ENCODE peak calls at places on chromosomes 1 and 21, in six cellular contexts. M is cardiac muscle cell, Y is heart right ventricle, O is fibroblast of lung, T is PC-3, H is ovary. A is an unnamed sample.

GRCh38 chr1:22832414-22832786 is 121.8 kb downstream of the EPHB2 start:
- DNase-seq in Y (no peak), H (no peak), M (no peak), O (peak), T (no peak), A (no peak)

GRCh38 chr1:55081188-55081904 is 42.0 kb downstream of the PCSK9 start:
- DNase-seq in M (no peak), Y (no peak), T (peak), H (no peak), O (peak), A (no peak)

GRCh38 chr1:211420845-211421454 is 71.0 kb downstream of the RD3 start:
- DNase-seq in Y (no peak), M (no peak), O (peak), H (no peak), T (no peak), A (no peak)

GRCh38 chr1:109274533-109275476 is 8.1 kb downstream of the PSRC1 start:
- DNase-seq in H (no peak), Y (no peak), O (peak), M (no peak), T (peak), A (no peak)

GRCh38 chr1:158371188-158371953 is 17.7 kb downstream of the CD1E start:
- DNase-seq in M (no peak), O (no peak), H (no peak), Y (no peak), T (no peak), A (no peak)

GRCh38 chr1:113391643-113392271 is 1.4 kb downstream of the MAGI3 start:
- DNase-seq in H (no peak), T (peak), Y (no peak), M (peak), O (no peak), A (peak)

GRCh38 chr1:167551359-167551758 is 2.2 kb downstream of the CREG1 start:
- DNase-seq in Y (no peak), T (no peak), H (no peak), O (no peak), M (no peak), A (no peak)

GRCh38 chr1:177812144-177812543 is 157.7 kb downstream of the SEC16B start:
- DNase-seq in O (no peak), M (no peak), H (no peak), T (no peak), Y (no peak), A (no peak)

GRCh38 chr1:115641762-115642167 is at the start of gene VANGL1:
- DNase-seq in H (peak), O (peak), Y (peak), T (peak), M (peak), A (no peak)

GRCh38 chr21:29297483-29298347 is 1.0 kb upstream of the BACH1 start:
- DNase-seq in O (no peak), H (peak), M (no peak), Y (no peak), T (no peak), A (peak)

GRCh38 chr1:145845514-145846161 is at the start of gene NUDT17:
- DNase-seq in M (peak), O (peak), T (peak), H (peak), Y (peak), A (peak)

GRCh38 chr1:33182452-33182851 is 609 bp upstream of the TRIM62 start:
- DNase-seq in T (no peak), H (peak), Y (peak), M (peak), O (peak), A (no peak)

GRCh38 chr1:61011514-61012263 is 70.7 kb upstream of the NFIA start:
- DNase-seq in T (no peak), Y (no peak), H (no peak), O (no peak), M (no peak), A (no peak)

DNA sequence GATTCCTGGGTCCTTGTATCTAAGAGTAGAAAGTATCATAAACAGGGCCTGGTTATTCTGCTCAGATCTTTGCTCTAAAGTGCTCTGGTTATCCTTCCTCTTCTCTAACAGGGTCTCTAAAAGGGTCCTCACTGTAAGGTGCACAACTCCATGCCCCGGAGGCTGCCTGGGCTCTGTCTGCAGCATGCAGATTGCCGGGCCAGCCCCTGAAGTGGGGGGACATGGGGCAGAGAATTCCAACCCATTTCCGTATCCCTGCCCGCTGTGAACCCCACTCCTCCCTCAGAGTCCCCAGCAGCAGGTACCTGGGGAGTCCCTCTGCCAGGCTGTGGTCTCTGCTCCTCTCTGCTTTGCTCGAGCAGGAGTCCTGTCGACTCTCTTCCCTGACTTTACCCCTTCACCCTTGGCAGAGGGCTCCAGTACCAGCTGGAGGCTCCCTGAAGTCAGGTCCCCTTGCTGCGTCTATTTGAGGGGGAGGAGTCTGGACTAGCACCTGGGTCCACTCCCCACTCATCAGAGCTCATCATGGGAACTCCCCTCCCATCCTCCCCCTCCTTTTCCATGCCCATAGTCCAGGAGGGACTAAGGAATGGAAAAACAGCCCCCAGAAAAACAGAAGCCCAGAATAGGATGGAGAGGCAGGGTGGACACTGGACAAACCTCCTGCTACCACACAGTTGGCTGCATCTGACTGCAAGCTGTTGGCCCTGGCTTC is 12.1 kb downstream of the BLACAT1 start:
- DNase-seq in H (peak), O (no peak), Y (no peak), M (no peak), T (no peak), A (no peak)
- H3K27ac ChIP-seq in H (no peak), O (no peak), Y (no peak), M (no peak), T (no peak), A (no peak)

GRCh38 chr1:40985875-40986274 is 6.4 kb downstream of the CTPS1 start:
- DNase-seq in O (no peak), H (no peak), M (no peak), T (no peak), Y (no peak), A (no peak)

GRCh38 chr1:40984066-40984465 is 4.6 kb downstream of the CTPS1 start:
- DNase-seq in T (peak), H (no peak), Y (no peak), O (peak), M (no peak), A (no peak)

GRCh38 chr1:40982721-40983120 is 3.2 kb downstream of the CTPS1 start:
- DNase-seq in M (no peak), H (no peak), Y (no peak), O (peak), T (no peak), A (no peak)

GRCh38 chr1:40983286-40983685 is 3.8 kb downstream of the CTPS1 start:
- DNase-seq in Y (no peak), O (no peak), T (no peak), M (no peak), H (no peak), A (no peak)

GRCh38 chr1:40984531-40984930 is 5.0 kb downstream of the CTPS1 start:
- DNase-seq in Y (no peak), T (no peak), M (no peak), O (no peak), H (no peak), A (no peak)
- H3K27ac ChIP-seq in Y (no peak), T (no peak), M (no peak), O (no peak), H (no peak), A (no peak)

GRCh38 chr1:150967936-150968335 is 6.7 kb downstream of the CERS2 start:
- DNase-seq in T (no peak), M (no peak), Y (no peak), O (no peak), H (no peak), A (no peak)
- H3K27ac ChIP-seq in T (no peak), M (no peak), Y (no peak), O (no peak), H (no peak), A (peak)

GRCh38 chr1:91476538-91477217 is 24.0 kb upstream of the CDC7 start:
- DNase-seq in Y (peak), O (no peak), T (no peak), H (no peak), M (no peak), A (no peak)
- H3K27ac ChIP-seq in Y (peak), O (no peak), T (no peak), H (no peak), M (no peak), A (no peak)

GRCh38 chr1:224433041-224433670 is 1.4 kb downstream of the WDR26 start:
- DNase-seq in O (peak), M (peak), T (no peak), H (peak), Y (no peak), A (no peak)

GRCh38 chr1:224432141-224432540 is 2.5 kb downstream of the WDR26 start:
- DNase-seq in O (no peak), T (no peak), H (no peak), Y (no peak), M (no peak), A (no peak)

GRCh38 chr1:224432672-224433040 is 1.9 kb downstream of the WDR26 start:
- DNase-seq in H (no peak), M (peak), Y (no peak), T (no peak), O (peak), A (no peak)

GRCh38 chr1:224430511-224431113 is 4.0 kb downstream of the WDR26 start:
- DNase-seq in M (no peak), Y (peak), O (peak), H (no peak), T (peak), A (no peak)

GRCh38 chr1:224431726-224432125 is 2.9 kb downstream of the WDR26 start:
- DNase-seq in T (no peak), O (no peak), M (no peak), H (no peak), Y (no peak), A (no peak)
- H3K27ac ChIP-seq in T (peak), O (peak), M (no peak), H (no peak), Y (peak), A (no peak)

GRCh38 chr1:207010726-207011125 is 21.8 kb downstream of the C1orf116 start:
- DNase-seq in O (no peak), Y (no peak), H (no peak), T (no peak), M (no peak), A (no peak)

GRCh38 chr1:207009945-207010344 is 22.6 kb downstream of the C1orf116 start:
- DNase-seq in Y (no peak), T (no peak), O (no peak), M (no peak), H (no peak), A (no peak)

GRCh38 chr1:207007352-207008033 is 25.1 kb downstream of the C1orf116 start:
- DNase-seq in H (no peak), O (peak), M (no peak), T (peak), Y (no peak), A (no peak)

GRCh38 chr1:207006914-207007313 is 25.6 kb downstream of the C1orf116 start:
- DNase-seq in Y (no peak), T (no peak), H (no peak), O (no peak), M (no peak), A (no peak)

DNA sequence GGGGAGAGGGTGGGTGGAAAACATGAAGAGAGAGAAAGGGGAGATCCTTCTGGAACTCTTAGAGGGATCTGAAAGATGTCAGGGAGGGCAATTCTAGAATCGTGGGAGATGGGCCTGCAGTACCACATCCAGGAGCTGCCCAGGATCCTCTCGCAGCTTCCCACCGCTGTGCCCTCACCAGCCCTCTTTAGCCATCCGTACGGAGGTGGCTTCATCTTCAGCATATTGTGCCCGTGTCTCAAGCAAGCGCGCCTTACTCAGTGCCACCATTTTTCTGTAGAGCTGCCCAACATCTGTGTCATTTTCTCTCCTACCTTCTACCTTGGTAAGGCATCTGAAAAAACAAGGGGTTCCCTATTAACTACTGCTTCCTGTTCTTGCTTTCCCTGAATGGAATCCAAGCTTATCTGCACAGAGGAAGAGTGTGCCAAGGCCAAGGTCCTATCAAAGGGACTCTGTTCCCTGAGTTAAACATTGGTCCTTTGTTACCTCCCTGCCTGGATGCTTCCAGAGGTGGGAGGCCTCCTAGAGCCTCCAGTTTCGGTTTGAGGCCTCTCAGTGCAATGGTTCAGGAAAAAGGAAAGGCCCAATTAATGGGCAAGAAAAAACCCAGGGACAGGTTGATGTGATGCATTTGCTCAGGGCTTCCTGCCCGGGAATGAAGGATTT is 23.2 kb downstream of the C1orf116 start:
- DNase-seq in T (no peak), Y (no peak), M (no peak), H (no peak), O (no peak), A (no peak)
- H3K27ac ChIP-seq in T (peak), Y (no peak), M (no peak), H (no peak), O (no peak), A (no peak)

DNA sequence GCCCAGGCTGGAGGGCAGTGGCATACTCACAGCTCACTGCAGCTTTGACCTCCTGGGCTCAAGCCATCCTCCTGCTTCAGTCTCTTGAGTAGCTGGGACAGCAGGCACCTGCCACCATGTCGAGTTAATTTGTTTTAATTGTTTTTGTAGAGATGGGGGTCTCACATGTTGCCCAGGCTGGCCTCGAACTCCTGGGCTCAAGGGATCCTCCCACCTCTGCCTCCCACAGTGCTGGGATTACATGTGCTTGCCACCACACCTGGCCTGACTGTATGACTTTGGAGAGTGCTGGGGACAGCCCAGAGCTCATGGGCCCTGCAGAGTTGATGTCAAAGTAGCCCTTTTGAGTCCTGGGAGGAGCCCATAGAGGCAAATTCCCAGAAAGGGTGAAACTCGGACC is 1.8 kb downstream of the OBSCN start:
- DNase-seq in T (no peak), O (no peak), M (no peak), H (no peak), Y (no peak), A (no peak)
- H3K27ac ChIP-seq in T (no peak), O (no peak), M (peak), H (no peak), Y (peak), A (no peak)

DNA sequence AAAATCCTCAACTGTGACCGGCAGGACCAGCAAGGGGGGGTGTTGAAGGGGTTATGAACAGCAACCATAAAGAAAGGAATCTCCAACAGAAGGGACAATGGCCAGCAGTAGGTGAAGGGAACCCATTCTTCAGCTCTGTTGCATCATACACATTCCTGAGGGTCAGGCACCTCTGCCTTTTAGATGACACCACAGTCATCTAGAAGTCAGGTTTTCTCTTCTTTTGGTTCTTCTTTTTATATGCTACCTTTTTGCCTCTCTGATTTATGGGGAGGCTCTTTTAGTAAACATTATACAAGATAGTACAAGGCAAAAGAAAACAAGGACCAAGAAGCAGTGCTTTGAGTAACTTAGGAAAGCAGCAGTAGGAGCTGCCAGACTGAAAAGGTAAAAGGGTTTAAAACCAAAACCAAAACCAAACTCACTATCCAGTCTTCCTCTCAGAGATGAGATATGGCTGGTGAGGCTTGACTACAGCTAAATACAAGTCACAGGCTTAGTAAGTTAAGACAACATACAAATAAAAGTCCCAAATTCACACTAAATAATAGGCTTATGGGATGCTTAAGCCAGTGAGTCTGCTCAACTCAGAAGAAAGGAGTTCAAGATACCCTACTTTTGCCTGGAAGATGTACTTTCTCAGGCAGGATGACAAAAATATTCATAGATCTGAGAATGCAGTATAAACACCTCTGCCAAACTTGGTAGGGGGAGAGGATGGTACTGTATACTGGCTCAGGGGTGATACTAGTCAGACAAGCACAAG is 4.1 kb downstream of the TEX38 start:
- DNase-seq in M (no peak), H (no peak), O (no peak), T (no peak), Y (no peak), A (no peak)
- H3K27ac ChIP-seq in M (no peak), H (no peak), O (no peak), T (no peak), Y (no peak), A (no peak)

DNA sequence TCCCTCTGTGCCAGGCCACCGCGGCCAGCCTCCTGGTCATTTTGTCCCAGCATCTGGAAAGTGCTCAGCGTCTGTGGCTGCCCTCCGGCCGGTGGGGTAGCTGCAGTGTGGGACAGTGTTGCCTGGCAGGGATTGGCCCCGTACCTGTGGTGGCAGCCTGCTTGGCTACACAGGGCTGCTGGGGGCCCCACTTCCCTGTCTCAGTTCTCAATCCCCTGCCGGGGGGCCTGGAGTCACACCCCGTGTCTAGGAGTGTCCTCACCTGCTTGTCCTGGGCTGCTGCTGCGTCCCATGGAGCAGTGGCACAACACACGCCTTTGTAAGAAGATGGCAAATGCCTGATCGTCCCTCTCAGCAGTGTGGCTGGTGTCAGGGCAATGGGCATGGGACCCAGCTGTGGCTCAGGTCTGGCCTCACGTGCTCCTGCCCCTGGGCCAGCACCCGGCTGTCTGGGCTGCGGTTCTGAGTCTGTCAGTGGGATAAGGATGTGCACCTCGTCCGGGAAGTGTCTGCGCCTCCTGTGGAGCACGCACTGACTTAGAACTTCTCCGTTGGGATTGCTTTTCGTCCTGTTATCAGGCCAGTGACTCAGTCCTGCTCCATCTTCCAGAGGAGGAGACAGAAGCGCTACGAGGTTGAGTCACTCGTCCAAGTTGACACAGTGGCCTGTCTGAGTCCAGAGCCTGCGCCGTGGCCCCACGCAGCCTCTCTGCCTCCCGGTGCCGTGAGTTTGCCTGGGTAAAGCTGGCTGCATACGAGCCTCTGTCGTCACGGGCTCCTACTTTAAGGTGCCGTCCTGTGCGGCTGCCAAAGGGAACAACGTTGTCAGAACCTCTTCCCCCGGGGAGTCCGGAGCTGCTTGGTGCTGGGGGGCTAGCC is 41.0 kb downstream of the CRYAA start:
- DNase-seq in T (peak), O (peak), M (no peak), H (no peak), Y (no peak), A (no peak)
- H3K27ac ChIP-seq in T (peak), O (no peak), M (no peak), H (no peak), Y (no peak), A (no peak)

A was measured in caudate nucleus.